ENCODE peak calls at places on chromosomes 4 and X, in four cellular contexts. G is IMR-90; N is activated T-cell treated with anti-CD3 and anti-CD28 coated beads for 24 hours; S is activated CD8-positive, alpha-beta memory T cell treated with anti-CD3 and anti-CD28 coated beads, Interleukin-2, amount 10 ng/mL, durations not matched to agents 7 days and 5 days. A is an unnamed sample.

GRCh38 chrX:105126201-105126600 is 94.3 kb downstream of the TEX13A start:
- DNase-seq in G (no peak), N (no peak), S (no peak), A (no peak)

GRCh38 chr4:8724436-8725070 is 132.0 kb downstream of the CPZ start:
- DNase-seq in G (no peak), N (no peak), S (no peak), A (no peak)

GRCh38 chr4:159178147-159178541 is 75.3 kb downstream of the RAPGEF2 start:
- DNase-seq in S (no peak), G (peak; percentile 44), N (no peak), A (no peak)

GRCh38 chr4:186770446-186771175 is 47.0 kb upstream of the FAT1 start:
- DNase-seq in G (peak; percentile 82), N (no peak), S (no peak), A (no peak)

GRCh38 chrX:46582964-46583363 is 9.4 kb downstream of the CHST7 start:
- DNase-seq in G (peak; percentile 92), N (no peak), S (no peak), A (no peak)

GRCh38 chrX:2397648-2398340 is 103.0 kb downstream of the DHRSX start:
- DNase-seq in N (no peak), S (no peak), G (peak; percentile 67), A (no peak)

GRCh38 chrX:64894454-64895038 is 81.7 kb downstream of the ZC4H2 start:
- DNase-seq in G (peak; percentile 5), S (peak; percentile 52), N (peak; percentile 4), A (peak; percentile 1)

GRCh38 chr4:112511294-112512118 is 4.5 kb downstream of the NEUROG2 start:
- DNase-seq in N (no peak), G (no peak), S (no peak), A (no peak)

GRCh38 chr4:24686866-24687672 is 102.7 kb upstream of the DHX15 start:
- DNase-seq in S (no peak), N (no peak), G (no peak), A (no peak)

GRCh38 chrX:85963736-85964135 is 83.6 kb downstream of the CHM start:
- DNase-seq in G (peak; percentile 96), S (no peak), N (no peak), A (no peak)

GRCh38 chr4:89290727-89291126 is 16.9 kb downstream of the GPRIN3 start:
- DNase-seq in S (peak; percentile 63), N (no peak), G (no peak), A (no peak)

GRCh38 chrX:68647156-68647957 is at the start of gene STARD8:
- DNase-seq in N (no peak), S (no peak), G (peak; percentile 45), A (no peak)

GRCh38 chr4:189420488-189420887 is 520.2 kb upstream of the FRG1 start:
- DNase-seq in N (no peak), S (no peak), G (no peak), A (no peak)

GRCh38 chrX:119690921-119691716 is 1.8 kb downstream of the SEPTIN6 start:
- DNase-seq in N (no peak), S (peak; percentile 81), G (peak; percentile 51), A (no peak)